ENCODE peak calls at places on chromosome 17, in four cellular contexts. Y is hypothalamus, R is Right ventricle myocardium superior, E is psoas muscle. L is an unnamed sample.

GRCh38 chr17:33021731-33022408 is 30.2 kb downstream of the SPACA3 start:
- DNase-seq in Y (no peak), R (no peak), E (no peak), L (peak; percentile 82)

GRCh38 chr17:32445075-32445427 is 741 bp downstream of the PSMD11 start:
- DNase-seq in Y (no peak), R (no peak), E (peak; percentile 42), L (peak; percentile 58)

GRCh38 chr17:82647593-82648164 is 565 bp downstream of the WDR45B start:
- DNase-seq in Y (no peak), R (no peak), E (peak; percentile 53), L (peak; percentile 20)

GRCh38 chr17:40106760-40107265 is 6.4 kb upstream of the NR1D1 start:
- DNase-seq in Y (peak; percentile 29), R (no peak), E (no peak), L (peak; percentile 89)

GRCh38 chr17:19397556-19398041 is 10.6 kb upstream of the MFAP4 start:
- DNase-seq in Y (no peak), R (peak; percentile 24), E (no peak), L (no peak)

GRCh38 chr17:29038511-29039300 is 4.2 kb upstream of the PIPOX start:
- DNase-seq in Y (no peak), R (no peak), E (no peak), L (no peak)

GRCh38 chr17:78530675-78531074 is 46.5 kb downstream of the DNAH17 start:
- DNase-seq in Y (no peak), R (no peak), E (no peak), L (no peak)

GRCh38 chr17:16649585-16649984 is 4.1 kb downstream of the ZNF624 start:
- DNase-seq in Y (no peak), R (no peak), E (no peak), L (peak; percentile 1)

GRCh38 chr17:77285594-77286390 is 145.0 kb downstream of the SEC14L1 start:
- DNase-seq in Y (no peak), R (peak; percentile 79), E (peak; percentile 65), L (peak; percentile 88)

GRCh38 chr17:30173649-30174048 is 57.0 kb downstream of the NSRP1 start:
- DNase-seq in Y (no peak), R (no peak), E (no peak), L (no peak)

GRCh38 chr17:46853896-46854444 is 2.6 kb downstream of the WNT9B start:
- DNase-seq in Y (no peak), R (no peak), E (no peak), L (no peak)